ENCODE peak calls at places on chromosome 12, in four cellular contexts. Y, F, H and K are unnamed samples.

GRCh38 chr12:34292736-34293625 is 270.7 kb downstream of the ALG10 start:
- DNase-seq in Y (peak; percentile 42), F (no peak), H (peak; percentile 5), K (no peak)

GRCh38 chr12:8154526-8154925 is 2.3 kb upstream of the ZNF705A start:
- DNase-seq in Y (no peak), F (no peak), H (no peak), K (no peak)

GRCh38 chr12:108313609-108314331 is 25.3 kb downstream of the CMKLR1 start:
- DNase-seq in Y (peak; percentile 16), F (no peak), H (peak; percentile 99), K (no peak)

GRCh38 chr12:11273449-11273848 is 3.9 kb upstream of the PRB3 start:
- DNase-seq in Y (no peak), F (no peak), H (no peak), K (no peak)

GRCh38 chr12:45568808-45569207 is 160.7 kb upstream of the ARID2 start:
- DNase-seq in Y (no peak), F (no peak), H (no peak), K (no peak)

GRCh38 chr12:6450091-6450868 is 1.6 kb upstream of the TAPBPL start:
- DNase-seq in Y (no peak), F (no peak), H (no peak), K (no peak)

GRCh38 chr12:12898136-12898712 is 6.9 kb downstream of the GPRC5A start:
- DNase-seq in Y (no peak), F (no peak), H (no peak), K (no peak)

GRCh38 chr12:116346751-116347150 is 69.3 kb upstream of the MED13L start:
- DNase-seq in Y (peak; percentile 52), F (no peak), H (no peak), K (no peak)

GRCh38 chr12:117002040-117002832 is 91.5 kb downstream of the FBXW8 start:
- DNase-seq in Y (no peak), F (no peak), H (no peak), K (no peak)

GRCh38 chr12:39125580-39125979 is 220.2 kb upstream of the CPNE8 start:
- DNase-seq in Y (no peak), F (no peak), H (no peak), K (no peak)

GRCh38 chr12:75877588-75878381 is 153.8 kb downstream of the PHLDA1 start:
- DNase-seq in Y (no peak), F (no peak), H (no peak), K (no peak)
- TF ChIP-seq TARDBP in Y (no peak), F (no peak), H (no peak), K (no peak)

GRCh38 chr12:102462803-102463499 is 17.4 kb downstream of the IGF1 start:
- DNase-seq in Y (no peak), F (no peak), H (no peak), K (no peak)
- TF ChIP-seq TARDBP in Y (no peak), F (no peak), H (no peak), K (no peak)

GRCh38 chr12:96099986-96100385 is 64.6 kb upstream of the LTA4H start:
- DNase-seq in Y (no peak), F (no peak), H (no peak), K (no peak)
- TF ChIP-seq TARDBP in Y (no peak), F (no peak), H (no peak), K (no peak)

GRCh38 chr12:101925352-101925751 is 48.0 kb downstream of the DRAM1 start:
- DNase-seq in Y (no peak), F (no peak), H (no peak), K (no peak)
- TF ChIP-seq TARDBP in Y (no peak), F (no peak), H (no peak), K (no peak)

GRCh38 chr12:68163546-68164210 is 4.1 kb upstream of the IFNG start:
- DNase-seq in Y (no peak), F (peak; percentile 35), H (no peak), K (no peak)

GRCh38 chr12:68158427-68158826 is 1.1 kb downstream of the IFNG start:
- DNase-seq in Y (peak; percentile 44), F (no peak), H (no peak), K (no peak)

GRCh38 chr12:68166317-68166830 is 6.8 kb upstream of the IFNG start:
- DNase-seq in Y (no peak), F (no peak), H (no peak), K (no peak)

GRCh38 chr12:68159681-68160304 is at the start of gene IFNG:
- DNase-seq in Y (no peak), F (peak; percentile 27), H (no peak), K (no peak)

GRCh38 chr12:68162374-68162773 is 2.8 kb upstream of the IFNG start:
- DNase-seq in Y (no peak), F (no peak), H (no peak), K (no peak)
- TF ChIP-seq TARDBP in Y (no peak), F (no peak), H (no peak), K (no peak)

DNA sequence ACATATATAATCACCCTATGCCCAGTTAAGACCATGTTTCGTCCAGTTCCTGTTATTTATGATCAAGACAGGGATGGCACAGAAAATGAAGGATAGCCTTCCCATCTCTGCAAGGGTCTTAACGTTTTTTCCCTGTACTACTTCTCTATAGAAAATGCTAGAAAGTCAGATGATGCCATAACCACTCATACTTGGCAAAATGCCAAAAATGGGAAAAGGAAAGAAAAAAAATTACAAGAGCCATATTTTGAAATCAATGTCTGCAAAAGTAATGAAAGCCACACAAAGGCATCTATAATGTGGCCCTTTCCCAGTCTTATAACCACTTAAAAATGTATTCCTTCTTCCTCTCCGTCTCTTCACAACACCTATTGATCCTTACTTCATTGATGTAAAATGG is 1.8 kb upstream of the MYL6B start:
- DNase-seq in Y (no peak), F (no peak), H (no peak), K (no peak)
- TF ChIP-seq TARDBP in Y (no peak), F (no peak), H (no peak), K (no peak)

DNA sequence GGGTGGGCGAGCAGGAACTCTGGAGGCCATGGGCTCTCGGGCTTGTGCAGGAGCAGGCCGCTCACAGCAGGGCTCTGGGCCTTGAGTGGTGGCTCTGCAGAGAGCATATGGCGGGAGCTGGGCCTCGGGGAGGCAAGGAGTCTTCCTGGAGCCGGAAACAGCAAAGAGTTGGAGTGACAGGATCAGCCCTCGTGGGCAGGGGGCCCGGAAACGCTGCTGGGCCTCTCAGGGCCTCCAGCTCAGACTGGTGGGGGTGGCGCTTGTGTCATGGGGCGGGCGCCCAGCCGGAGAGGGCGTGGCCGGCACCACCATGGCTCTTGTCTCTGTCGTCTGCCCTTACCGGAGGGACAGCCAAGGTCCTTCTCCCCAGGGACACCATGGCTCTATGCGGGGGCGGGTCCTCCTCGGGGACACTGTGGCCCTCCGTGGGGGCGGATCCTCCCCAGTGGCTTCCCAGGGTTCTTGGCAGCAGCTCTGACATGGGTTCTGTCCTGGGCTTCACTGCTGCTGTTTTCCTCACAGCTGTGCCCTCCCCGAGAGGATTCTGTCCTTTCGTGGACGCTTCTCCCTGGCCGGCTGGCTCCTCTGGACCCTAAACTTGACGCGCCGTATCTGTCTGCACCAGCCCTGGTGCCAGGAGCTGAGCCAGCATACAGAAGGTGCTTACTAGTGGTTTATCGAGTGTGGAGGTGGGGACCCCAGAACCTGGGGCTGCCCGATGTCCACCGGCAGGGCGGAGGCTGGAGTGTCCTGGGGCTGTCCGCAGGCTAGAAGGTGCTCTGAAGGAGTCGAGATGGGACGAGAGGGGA is 17.0 kb downstream of the FBRSL1 start:
- DNase-seq in Y (peak; percentile 64), F (no peak), H (no peak), K (peak; percentile 38)
- TF ChIP-seq TARDBP in Y (no peak), F (no peak), H (no peak), K (no peak)

GRCh38 chr12:53495903-53496751 is 3.1 kb downstream of the MAP3K12 start:
- DNase-seq in Y (peak; percentile 65), F (peak; percentile 28), H (peak; percentile 63), K (no peak)
- TF ChIP-seq TARDBP in Y (no peak), F (no peak), H (no peak), K (no peak)

GRCh38 chr12:57852620-57853509 is 6.3 kb upstream of the CTDSP2 start:
- DNase-seq in Y (peak; percentile 38), F (no peak), H (peak; percentile 32), K (no peak)
- TF ChIP-seq TARDBP in Y (no peak), F (no peak), H (no peak), K (no peak)